ENCODE peak calls at places on chromosomes 16 and 17, in seven cellular contexts. T is EH, P is epithelial cell of proximal tubule, X is stromal cell of bone marrow, R is A172, Y is GF-D8, U is HFFc6. B is an unnamed sample.

GRCh38 chr17:4796550-4796915 is 569 bp downstream of the PSMB6 start:
- DNase-seq in T (peak), P (no peak), X (no peak), R (peak), Y (no peak), U (peak), B (peak)

GRCh38 chr17:996554-997344 is at the start of gene TIMM22:
- DNase-seq in T (peak), P (peak), X (peak), R (peak), Y (peak), U (peak), B (peak)

GRCh38 chr17:64240741-64241347 is 22.2 kb downstream of the TEX2 start:
- DNase-seq in T (peak), P (no peak), X (peak), R (peak), Y (no peak), U (peak), B (no peak)

GRCh38 chr16:81604960-81605383 is 160.4 kb downstream of the CMIP start:
- DNase-seq in T (peak), P (no peak), X (no peak), R (peak), Y (no peak), U (peak), B (no peak)

GRCh38 chr17:2055494-2056220 is 754 bp downstream of the HIC1 start:
- DNase-seq in T (peak), P (no peak), X (no peak), R (no peak), Y (no peak), U (no peak), B (no peak)

GRCh38 chr17:78345172-78345571 is 14.7 kb downstream of the SOCS3 start:
- DNase-seq in T (no peak), P (no peak), X (no peak), R (no peak), Y (no peak), U (no peak), B (no peak)

GRCh38 chr16:11024333-11025053 is 80.1 kb downstream of the CLEC16A start:
- DNase-seq in T (no peak), P (peak), X (no peak), R (no peak), Y (no peak), U (no peak), B (peak)

GRCh38 chr16:66389256-66390175 is 23.0 kb downstream of the CDH5 start:
- DNase-seq in T (no peak), P (no peak), X (no peak), R (no peak), Y (no peak), U (no peak), B (no peak)

GRCh38 chr16:77674888-77675287 is 47.4 kb upstream of the NUDT7 start:
- DNase-seq in T (peak), P (no peak), X (no peak), R (no peak), Y (no peak), U (peak), B (no peak)

GRCh38 chr17:4945944-4946280 is 2.4 kb downstream of the PFN1 start:
- DNase-seq in T (no peak), P (no peak), X (no peak), R (no peak), Y (no peak), U (no peak), B (no peak)

GRCh38 chr16:4280625-4281024 is 7.8 kb upstream of the TFAP4 start:
- DNase-seq in T (no peak), P (no peak), X (no peak), R (no peak), Y (no peak), U (no peak), B (no peak)

GRCh38 chr17:40699359-40699758 is 4.2 kb downstream of the KRT24 start:
- DNase-seq in T (no peak), P (no peak), X (peak), R (no peak), Y (no peak), U (no peak), B (no peak)

GRCh38 chr16:89409161-89409711 is 81.1 kb downstream of the ANKRD11 start:
- DNase-seq in T (peak), P (no peak), X (no peak), R (peak), Y (no peak), U (peak), B (no peak)

GRCh38 chr17:62653002-62653830 is 25.7 kb downstream of the MRC2 start:
- DNase-seq in T (peak), P (no peak), X (no peak), R (peak), Y (peak), U (peak), B (peak)

GRCh38 chr16:89325861-89326471 is 108.5 kb downstream of the ZNF778 start:
- DNase-seq in T (peak), P (no peak), X (peak), R (peak), Y (peak), U (peak), B (no peak)

GRCh38 chr17:75684249-75684648 is 17.1 kb downstream of the SAP30BP start:
- DNase-seq in T (peak), P (no peak), X (no peak), R (peak), Y (no peak), U (peak), B (peak)

GRCh38 chr16:351804-352520 is 561 bp downstream of the AXIN1 start:
- DNase-seq in T (peak), P (no peak), X (no peak), R (no peak), Y (no peak), U (no peak), B (peak)

GRCh38 chr17:46879101-46879500 is 27.7 kb downstream of the WNT9B start:
- DNase-seq in T (no peak), P (no peak), X (no peak), R (no peak), Y (no peak), U (no peak), B (no peak)

GRCh38 chr17:30321314-30321713 is 12.5 kb downstream of the TMIGD1 start:
- DNase-seq in T (no peak), P (no peak), X (no peak), R (no peak), Y (no peak), U (no peak), B (no peak)

GRCh38 chr17:12859520-12859919 is 70.2 kb downstream of the ARHGAP44 start:
- DNase-seq in T (peak), P (no peak), X (peak), R (no peak), Y (no peak), U (no peak), B (no peak)

GRCh38 chr16:61580579-61580978 is 455.7 kb downstream of the CDH8 start:
- DNase-seq in T (no peak), P (no peak), X (no peak), R (no peak), Y (no peak), U (no peak), B (no peak)

GRCh38 chr16:77877712-77878111 is 89.3 kb downstream of the VAT1L start:
- DNase-seq in T (peak), P (peak), X (no peak), R (peak), Y (no peak), U (no peak), B (peak)

GRCh38 chr17:78357177-78357586 is 2.7 kb downstream of the SOCS3 start:
- DNase-seq in T (peak), P (no peak), X (no peak), R (peak), Y (no peak), U (peak), B (no peak)

GRCh38 chr16:15648135-15648730 is 1.8 kb upstream of the NDE1 start:
- DNase-seq in T (peak), P (no peak), X (no peak), R (no peak), Y (no peak), U (peak), B (no peak)

GRCh38 chr16:79997257-79997656 is 396.7 kb upstream of the MAF start:
- DNase-seq in T (peak), P (no peak), X (no peak), R (no peak), Y (no peak), U (peak), B (no peak)

GRCh38 chr16:86283944-86284343 is 226.4 kb upstream of the FOXF1 start:
- DNase-seq in T (no peak), P (no peak), X (no peak), R (no peak), Y (no peak), U (no peak), B (no peak)

GRCh38 chr16:31094088-31094423 is 541 bp downstream of the VKORC1 start:
- DNase-seq in T (no peak), P (no peak), X (no peak), R (no peak), Y (no peak), U (no peak), B (peak)

GRCh38 chr16:84144859-84145639 is at the start of the genes DNAAF1 and HSDL1:
- DNase-seq in T (peak), P (no peak), X (peak), R (peak), Y (peak), U (peak), B (peak)

GRCh38 chr17:82647593-82648164 is 565 bp downstream of the WDR45B start:
- DNase-seq in T (peak), P (no peak), X (no peak), R (no peak), Y (no peak), U (no peak), B (no peak)

GRCh38 chr16:23788653-23789052 is 33.8 kb downstream of the CHP2 start:
- DNase-seq in T (no peak), P (no peak), X (no peak), R (no peak), Y (peak), U (no peak), B (no peak)

GRCh38 chr16:67021321-67021720 is 7.6 kb upstream of the CBFB start:
- DNase-seq in T (no peak), P (no peak), X (no peak), R (no peak), Y (no peak), U (no peak), B (no peak)

GRCh38 chr16:6835941-6836340 is 496.7 kb upstream of the RBFOX1 start:
- DNase-seq in T (no peak), P (peak), X (no peak), R (no peak), Y (no peak), U (no peak), B (no peak)

GRCh38 chr17:48541574-48542113 is 3.3 kb downstream of the HOXB2 start:
- DNase-seq in T (peak), P (no peak), X (no peak), R (no peak), Y (no peak), U (no peak), B (no peak)

GRCh38 chr16:64907844-64908243 is 214.0 kb downstream of the CDH11 start:
- DNase-seq in T (peak), P (no peak), X (no peak), R (no peak), Y (no peak), U (no peak), B (no peak)

GRCh38 chr17:80986046-80986445 is 5.6 kb upstream of the CHMP6 start:
- DNase-seq in T (no peak), P (no peak), X (no peak), R (no peak), Y (no peak), U (no peak), B (no peak)

GRCh38 chr16:84520778-84521770 is 16.6 kb upstream of the MEAK7 start:
- DNase-seq in T (no peak), P (no peak), X (no peak), R (no peak), Y (no peak), U (no peak), B (no peak)

GRCh38 chr17:55284001-55284884 is 19.5 kb downstream of the HLF start:
- DNase-seq in T (no peak), P (peak), X (no peak), R (no peak), Y (no peak), U (no peak), B (no peak)

GRCh38 chr17:40038882-40039513 is 15.2 kb downstream of the MED24 start:
- DNase-seq in T (peak), P (no peak), X (peak), R (peak), Y (no peak), U (peak), B (peak)

GRCh38 chr17:4204190-4204589 is 59.6 kb downstream of the ANKFY1 start:
- DNase-seq in T (peak), P (no peak), X (peak), R (no peak), Y (no peak), U (peak), B (no peak)